ENCODE peak calls at places on chromosomes 16 and 17, in five cellular contexts. X, M, H, U and L are unnamed samples.

GRCh38 chr16:21283521-21284289 is 5.6 kb upstream of the CRYM start:
- DNase-seq in M (no peak), H (no peak), X (peak), U (peak), L (peak)

GRCh38 chr17:9676084-9676483 is 30.8 kb downstream of the USP43 start:
- DNase-seq in X (no peak), M (no peak), U (peak), H (no peak), L (no peak)

GRCh38 chr17:58413684-58414083 is 3.6 kb downstream of the RNF43 start:
- DNase-seq in U (no peak), X (no peak), H (no peak), M (no peak), L (no peak)

GRCh38 chr16:22123759-22124490 is 31.6 kb downstream of the VWA3A start:
- DNase-seq in U (no peak), M (no peak), X (no peak), H (peak), L (no peak)

GRCh38 chr17:14575349-14575966 is 274.6 kb downstream of the HS3ST3B1 start:
- DNase-seq in U (peak), M (no peak), H (no peak), X (no peak), L (no peak)

GRCh38 chr16:73082608-73083007 is 34.7 kb upstream of the ZFHX3 start:
- DNase-seq in X (no peak), M (no peak), U (peak), H (no peak), L (no peak)

GRCh38 chr16:9647981-9648701 is 534.1 kb downstream of the GRIN2A start:
- DNase-seq in X (peak), H (peak), U (peak), M (no peak), L (peak)

GRCh38 chr17:41351177-41351576 is 549 bp upstream of the KRT33A start:
- DNase-seq in X (no peak), U (no peak), M (no peak), H (no peak), L (no peak)

GRCh38 chr17:41734139-41734948 is at the start of gene HAP1:
- DNase-seq in H (no peak), M (no peak), U (no peak), X (peak), L (peak)

GRCh38 chr16:69319826-69320730 is 8.9 kb downstream of the VPS4A start:
- DNase-seq in M (no peak), H (no peak), U (no peak), X (no peak), L (no peak)

DNA sequence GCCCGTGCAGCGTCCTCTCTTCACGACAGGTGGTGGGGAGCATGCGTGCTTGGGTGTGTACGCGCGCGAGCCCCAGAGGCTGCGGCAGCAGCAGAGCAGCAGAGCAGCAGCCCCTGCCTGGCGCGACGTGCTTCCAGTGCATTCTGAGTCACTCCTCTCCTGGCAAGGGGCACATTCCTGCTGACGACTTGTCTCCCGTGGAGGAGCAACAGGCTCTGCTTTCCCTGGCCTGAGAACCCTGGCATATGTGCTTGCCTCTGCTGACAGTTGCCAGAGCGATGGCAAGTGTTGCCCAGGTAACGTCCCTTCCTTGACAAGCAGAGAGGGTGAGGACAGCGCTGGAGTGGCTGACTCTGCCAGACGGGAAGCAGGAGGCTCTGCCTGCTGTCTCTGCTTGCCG is 133.8 kb upstream of the PLCG2 start:
- DNase-seq in M (no peak), U (no peak), H (no peak), X (no peak), L (peak)
- TF ChIP-seq FOXM1 in M (no peak), U (no peak), H (no peak), X (no peak), L (no peak)

GRCh38 chr16:30078744-30079143 is 3.0 kb downstream of the PPP4C start:
- DNase-seq in X (no peak), M (no peak), U (no peak), H (no peak), L (no peak)

GRCh38 chr16:30077656-30078055 is 1.9 kb downstream of the PPP4C start:
- DNase-seq in M (no peak), X (no peak), U (no peak), H (no peak), L (no peak)

GRCh38 chr16:30079480-30079879 is 3.7 kb downstream of the PPP4C start:
- DNase-seq in H (no peak), X (no peak), M (no peak), U (no peak), L (no peak)

GRCh38 chr16:30075503-30076275 is at the start of gene PPP4C:
- DNase-seq in U (peak), H (peak), M (no peak), X (peak), L (peak)

DNA sequence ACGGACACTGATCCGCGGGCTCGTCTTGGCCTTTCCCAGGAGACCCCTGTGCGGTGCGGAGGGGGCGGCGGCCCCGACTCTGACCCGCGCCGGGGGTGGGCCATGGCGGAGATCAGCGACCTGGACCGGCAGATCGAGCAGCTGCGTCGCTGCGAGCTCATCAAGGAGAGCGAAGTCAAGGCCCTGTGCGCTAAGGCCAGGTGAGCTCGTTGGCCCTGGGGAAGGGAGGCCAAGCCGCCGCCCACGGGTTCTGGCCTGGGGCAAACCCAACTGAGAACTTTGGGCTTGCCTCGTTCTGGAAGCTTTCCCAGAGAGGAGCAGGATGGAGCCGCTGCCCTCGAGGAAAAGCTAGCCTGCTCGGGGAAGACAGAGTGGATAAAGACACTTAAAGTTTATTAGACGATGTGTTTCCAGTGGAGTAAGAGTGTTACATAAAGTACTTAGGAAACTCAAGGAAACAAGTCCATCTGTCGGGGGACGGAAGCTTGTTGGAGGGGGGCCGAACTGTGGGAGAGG is 540 bp downstream of the PPP4C start:
- DNase-seq in U (no peak), M (no peak), H (peak), X (peak), L (no peak)
- TF ChIP-seq FOXM1 in U (no peak), M (no peak), H (no peak), X (no peak), L (no peak)

GRCh38 chr17:76251478-76252039 is 11.3 kb upstream of the RNF157 start:
- DNase-seq in X (no peak), H (no peak), U (peak), M (no peak), L (no peak)

GRCh38 chr17:76247304-76247703 is 7.0 kb upstream of the RNF157 start:
- DNase-seq in H (no peak), X (no peak), U (no peak), M (no peak), L (no peak)

GRCh38 chr17:76250141-76250540 is 9.8 kb upstream of the RNF157 start:
- DNase-seq in H (no peak), U (no peak), M (no peak), X (no peak), L (no peak)

GRCh38 chr17:76246080-76247066 is 6.1 kb upstream of the RNF157 start:
- DNase-seq in H (peak), X (peak), U (peak), M (peak), L (no peak)

DNA sequence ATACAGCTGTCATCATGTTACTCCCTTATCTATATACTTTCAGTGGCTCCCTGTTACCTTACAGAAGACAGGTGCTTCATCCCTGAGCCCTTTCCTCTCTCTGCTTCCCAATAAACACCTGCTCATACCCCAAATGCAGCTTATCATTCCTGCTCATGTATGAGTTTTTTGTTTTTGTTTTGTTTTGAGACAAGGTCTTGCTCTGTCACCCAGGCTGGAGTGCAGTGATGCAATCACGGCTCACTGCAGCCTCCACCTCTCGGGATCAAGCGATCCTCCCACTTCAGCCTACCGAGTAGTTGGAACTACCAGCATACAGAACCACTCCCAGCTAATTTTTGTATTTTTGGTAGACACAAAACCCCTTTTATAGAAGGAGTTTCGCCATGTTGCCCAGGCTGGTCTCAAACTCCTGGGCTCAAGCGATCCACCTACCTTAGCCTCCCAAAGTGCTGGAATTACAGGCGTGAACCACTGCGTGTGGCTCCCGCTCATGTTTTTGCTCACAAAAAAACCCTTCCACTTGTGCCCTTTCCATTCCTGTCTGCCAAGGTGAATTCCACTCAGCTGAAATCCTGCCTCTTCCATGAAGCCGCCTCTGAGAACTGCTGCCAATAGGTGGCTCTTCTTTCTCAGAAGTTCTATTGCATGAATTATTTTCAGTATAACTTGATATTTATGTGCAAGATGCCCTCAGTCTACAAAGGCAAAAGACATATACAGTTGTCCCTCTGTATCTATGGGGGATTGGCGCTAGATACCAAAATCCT is 7.9 kb upstream of the RNF157 start:
- DNase-seq in M (no peak), U (no peak), X (no peak), H (no peak), L (no peak)
- TF ChIP-seq FOXM1 in M (no peak), U (no peak), X (no peak), H (no peak), L (no peak)

DNA sequence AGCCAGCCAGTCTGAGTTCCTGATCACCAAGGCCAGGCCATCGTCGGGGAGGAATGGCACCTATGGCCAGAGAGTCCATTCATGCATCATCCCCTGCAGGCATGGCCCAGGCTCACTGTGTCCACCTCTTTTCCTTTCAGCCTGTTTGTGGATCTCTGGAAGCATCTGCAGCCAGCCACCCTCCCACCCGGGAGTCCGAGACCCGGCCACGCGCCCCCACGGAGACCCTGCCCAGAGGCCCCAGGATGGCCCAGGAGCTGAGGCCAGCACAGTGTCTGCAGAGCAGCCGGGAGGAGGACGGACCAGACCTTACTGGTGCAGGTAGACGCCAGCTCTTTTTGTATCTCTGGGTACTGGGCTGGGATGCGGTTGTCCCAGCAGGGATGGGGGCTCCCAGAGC is 245.1 kb upstream of the CIBAR2 start:
- DNase-seq in U (no peak), M (no peak), H (no peak), X (no peak), L (no peak)
- TF ChIP-seq FOXM1 in U (no peak), M (no peak), H (no peak), X (no peak), L (no peak)

GRCh38 chr16:67936876-67937605 is 391 bp upstream of the PSMB10 start:
- DNase-seq in X (no peak), M (peak), H (no peak), U (no peak), L (no peak)
- TF ChIP-seq FOXM1 in X (no peak), M (no peak), H (no peak), U (no peak), L (no peak)

GRCh38 chr17:1229891-1230571 is 40.2 kb upstream of the BHLHA9 start:
- DNase-seq in U (no peak), X (no peak), H (no peak), M (no peak), L (no peak)

GRCh38 chr17:1234455-1234854 is 35.8 kb upstream of the BHLHA9 start:
- DNase-seq in M (no peak), U (no peak), X (no peak), H (no peak), L (no peak)

GRCh38 chr17:1232331-1232730 is 37.9 kb upstream of the BHLHA9 start:
- DNase-seq in M (no peak), X (no peak), U (no peak), H (no peak), L (no peak)

GRCh38 chr17:1231456-1231855 is 38.8 kb upstream of the BHLHA9 start:
- DNase-seq in M (no peak), U (no peak), H (no peak), X (no peak), L (no peak)

GRCh38 chr17:1232786-1233185 is 37.5 kb upstream of the BHLHA9 start:
- DNase-seq in H (no peak), M (no peak), X (no peak), U (no peak), L (no peak)
- TF ChIP-seq FOXM1 in H (no peak), M (no peak), X (no peak), U (no peak), L (no peak)